ENCODE peak calls at places on chromosomes 4 and X, in seven cellular contexts. F is AG04450; V is memory B cell; I is stimulated activated CD8-positive, alpha-beta memory T cell treated with anti-CD3 and anti-CD28 coated beads, Interleukin-15, amount 100 ng/mL, for 24 hours; T is SK-N-SH; C is pancreas; E is fibroblast of mammary gland. Z is an unnamed sample.
A peak's percentile ranks its signal among the peaks of the same experiment; 100 is the strongest.

GRCh38 chr4:77100234-77100633 is 24.4 kb upstream of the CCNI start:
- DNase-seq in T (no peak), I (no peak), F (no peak), V (no peak), C (no peak), E (no peak), Z (no peak)

GRCh38 chr4:54050214-54050904 is 14.0 kb downstream of the CHIC2 start:
- DNase-seq in I (no peak), C (no peak), V (no peak), E (peak; percentile 43), F (peak; percentile 32), T (no peak), Z (no peak)

GRCh38 chrX:22520128-22520828 is 247.6 kb downstream of the CBLL2 start:
- DNase-seq in T (no peak), E (no peak), I (no peak), C (no peak), V (no peak), F (no peak), Z (no peak)

GRCh38 chr4:21778702-21779101 is 169.9 kb downstream of the KCNIP4 start:
- DNase-seq in I (no peak), E (no peak), F (no peak), V (no peak), C (no peak), T (no peak), Z (no peak)

GRCh38 chrX:19659929-19660328 is 144.6 kb upstream of the MAP3K15 start:
- DNase-seq in T (no peak), E (peak; percentile 37), C (no peak), V (no peak), I (no peak), F (no peak), Z (no peak)

GRCh38 chr4:107131295-107131694 is 95.2 kb upstream of the DKK2 start:
- DNase-seq in F (no peak), T (no peak), C (no peak), V (no peak), E (peak; percentile 62), I (no peak), Z (no peak)

GRCh38 chr4:151665022-151665421 is 95.8 kb downstream of the GATB start:
- DNase-seq in C (no peak), E (no peak), I (no peak), T (no peak), V (no peak), F (no peak), Z (no peak)

GRCh38 chrX:97224148-97224547 is 340.4 kb downstream of the RPA4 start:
- DNase-seq in C (no peak), I (no peak), E (no peak), F (no peak), T (no peak), V (no peak), Z (no peak)

GRCh38 chr4:94068712-94069111 is 139.0 kb upstream of the SMARCAD1 start:
- DNase-seq in T (no peak), F (no peak), V (no peak), I (no peak), E (no peak), C (no peak), Z (no peak)

GRCh38 chr4:145511913-145512522 is 30.4 kb downstream of the SMAD1 start:
- DNase-seq in V (no peak), F (no peak), E (peak; percentile 52), C (no peak), I (no peak), T (no peak), Z (no peak)

GRCh38 chr4:71550220-71551190 is 211.7 kb downstream of the SLC4A4 start:
- DNase-seq in V (no peak), I (no peak), T (no peak), F (peak; percentile 37), C (no peak), E (peak; percentile 8), Z (no peak)

GRCh38 chrX:123959281-123960063 is 2.0 kb upstream of the STAG2 start:
- DNase-seq in V (no peak), E (peak; percentile 34), F (no peak), I (no peak), C (peak; percentile 37), T (peak; percentile 36), Z (peak; percentile 57)

GRCh38 chr4:133152801-133153526 is 3.9 kb downstream of the PCDH10 start:
- DNase-seq in F (no peak), C (no peak), V (no peak), T (no peak), E (no peak), I (no peak), Z (no peak)

GRCh38 chrX:130704053-130705038 is 198.7 kb downstream of the ENOX2 start:
- DNase-seq in T (no peak), V (no peak), I (no peak), E (peak; percentile 44), F (no peak), C (no peak), Z (no peak)

GRCh38 chr4:122930877-122931276 is 8.5 kb upstream of the NUDT6 start:
- DNase-seq in V (no peak), F (no peak), I (no peak), C (no peak), E (peak; percentile 34), T (no peak), Z (no peak)

GRCh38 chr4:31020363-31020762 is 300.2 kb downstream of the PCDH7 start:
- DNase-seq in V (no peak), T (no peak), I (no peak), E (no peak), C (no peak), F (no peak), Z (no peak)

GRCh38 chrX:118644378-118644777 is 83.0 kb upstream of the IL13RA1 start:
- DNase-seq in I (no peak), C (no peak), V (no peak), F (no peak), T (peak; percentile 9), E (peak; percentile 44), Z (no peak)

Z was measured in psoas muscle.